ENCODE peak calls at places on chromosomes 4 and X, in seven cellular contexts. W is mesendoderm, A is H1, J is mesenchymal stem cell, S is IMR-90, I is neuronal stem cell, T is trophoblast cell. P is an unnamed sample. For H3K4me1, the result is how much of the 10 kb centered on the place peaks cover.

GRCh38 chrX:49868739-49869138 is 10.5 kb upstream of the USP27X start:
- DNase-seq in W (no peak), A (no peak), J (no peak), S (no peak), I (no peak), T (no peak), P (no peak)

GRCh38 chr4:80171251-80171650 is 26.1 kb upstream of the PRDM8 start:
- DNase-seq in W (peak), A (no peak), J (peak), S (peak), I (no peak), T (no peak), P (no peak)

GRCh38 chr4:185752881-185753280 is 59.1 kb downstream of the SORBS2 start:
- DNase-seq in W (no peak), A (no peak), J (no peak), S (no peak), I (no peak), T (no peak), P (no peak)

GRCh38 chr4:4480685-4481393 is 61.0 kb downstream of the STX18 start:
- DNase-seq in W (peak), A (no peak), J (peak), S (peak), I (no peak), T (no peak), P (no peak)

GRCh38 chrX:18098704-18099103 is 122.0 kb downstream of the BEND2 start:
- DNase-seq in W (peak), A (no peak), J (no peak), S (no peak), I (no peak), T (peak), P (peak)

GRCh38 chrX:28880136-28880535 is 292.9 kb downstream of the IL1RAPL1 start:
- DNase-seq in W (no peak), A (no peak), J (peak), S (peak), I (peak), T (no peak), P (no peak)

GRCh38 chr4:8163436-8164193 is 5.0 kb upstream of the ABLIM2 start:
- DNase-seq in W (no peak), A (no peak), J (no peak), S (no peak), I (no peak), T (no peak), P (no peak)

GRCh38 chrX:17475820-17476219 is 100.8 kb downstream of the NHS start:
- DNase-seq in W (no peak), A (no peak), J (no peak), S (no peak), I (no peak), T (no peak), P (no peak)

GRCh38 chr4:9785926-9786325 is 4.5 kb downstream of the DRD5 start:
- DNase-seq in W (no peak), A (no peak), J (no peak), S (no peak), I (no peak), T (no peak), P (no peak)

GRCh38 chr4:108533245-108533844 is 87.0 kb upstream of the RPL34 start:
- DNase-seq in W (no peak), A (no peak), J (no peak), S (no peak), I (no peak), T (no peak), P (no peak)
- H3K4me1 ChIP-seq in W (under half), A (under half), J (under half), S (under half), I (under half), T (under half), P (under half)

DNA sequence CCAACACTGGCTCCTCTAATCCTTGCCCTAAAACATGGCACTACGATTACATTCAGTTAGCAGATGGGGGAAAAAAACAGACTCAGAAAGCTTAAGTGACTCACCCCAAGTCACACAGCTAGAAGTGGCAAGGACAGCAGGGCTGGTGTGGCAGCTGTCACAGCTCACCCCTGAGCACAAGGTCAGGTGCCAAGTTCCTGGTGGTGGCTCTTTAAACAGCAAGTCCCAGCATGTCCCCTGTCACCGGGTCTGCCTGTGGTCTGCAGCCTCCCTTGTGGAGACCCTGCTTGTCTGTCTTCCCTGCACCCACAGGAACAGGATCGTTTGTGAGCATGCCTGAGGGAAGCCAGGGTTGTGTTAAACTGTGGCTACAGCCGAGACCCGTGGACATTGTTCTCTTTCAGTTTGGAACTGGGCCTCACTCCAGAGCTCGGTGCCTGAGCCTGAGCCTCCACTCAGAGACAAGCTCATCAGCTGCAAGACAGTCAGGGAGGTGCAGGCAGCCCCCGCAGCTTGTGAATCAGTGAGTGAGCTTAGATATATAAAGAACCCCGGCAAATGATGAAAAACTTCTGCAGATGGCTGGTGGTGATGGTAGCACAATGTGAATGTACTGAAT is 260.8 kb downstream of the BCOR start:
- DNase-seq in W (no peak), A (no peak), J (no peak), S (no peak), I (no peak), T (no peak), P (no peak)
- H3K18ac ChIP-seq in W (no peak), A (no peak), J (peak), S (no peak), I (no peak), T (no peak), P (no peak)

DNA sequence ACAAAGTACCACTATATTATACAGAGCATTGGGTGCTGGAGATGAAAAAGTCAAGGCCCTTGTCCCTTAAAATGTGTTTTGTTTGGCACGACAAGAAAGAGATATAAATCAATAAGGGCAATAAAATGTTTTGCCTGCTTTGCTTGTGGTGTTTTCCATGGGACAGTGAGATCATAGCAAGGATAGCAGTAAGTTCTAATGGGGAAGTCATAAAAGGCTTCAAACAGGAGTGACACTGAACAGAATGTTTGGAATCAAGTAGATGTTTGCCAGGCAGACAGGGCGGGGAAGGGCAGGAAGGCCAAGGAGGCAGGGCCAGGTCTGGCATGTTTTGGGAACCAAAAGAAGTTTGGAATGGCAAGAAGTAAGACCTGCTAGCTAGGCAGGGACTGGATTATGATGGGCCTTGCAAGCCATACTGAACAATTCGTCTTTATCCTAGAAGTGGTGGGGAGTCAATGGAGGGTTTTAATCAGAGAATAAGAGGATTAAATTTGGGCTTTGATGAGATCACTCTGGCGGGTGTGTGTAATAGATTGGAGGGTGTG is 16.4 kb downstream of the FGF2 start:
- DNase-seq in W (no peak), A (peak), J (peak), S (no peak), I (no peak), T (no peak), P (no peak)
- H3K4ac ChIP-seq in W (no peak), A (no peak), J (no peak), S (no peak), I (no peak), T (no peak), P (no peak)

DNA sequence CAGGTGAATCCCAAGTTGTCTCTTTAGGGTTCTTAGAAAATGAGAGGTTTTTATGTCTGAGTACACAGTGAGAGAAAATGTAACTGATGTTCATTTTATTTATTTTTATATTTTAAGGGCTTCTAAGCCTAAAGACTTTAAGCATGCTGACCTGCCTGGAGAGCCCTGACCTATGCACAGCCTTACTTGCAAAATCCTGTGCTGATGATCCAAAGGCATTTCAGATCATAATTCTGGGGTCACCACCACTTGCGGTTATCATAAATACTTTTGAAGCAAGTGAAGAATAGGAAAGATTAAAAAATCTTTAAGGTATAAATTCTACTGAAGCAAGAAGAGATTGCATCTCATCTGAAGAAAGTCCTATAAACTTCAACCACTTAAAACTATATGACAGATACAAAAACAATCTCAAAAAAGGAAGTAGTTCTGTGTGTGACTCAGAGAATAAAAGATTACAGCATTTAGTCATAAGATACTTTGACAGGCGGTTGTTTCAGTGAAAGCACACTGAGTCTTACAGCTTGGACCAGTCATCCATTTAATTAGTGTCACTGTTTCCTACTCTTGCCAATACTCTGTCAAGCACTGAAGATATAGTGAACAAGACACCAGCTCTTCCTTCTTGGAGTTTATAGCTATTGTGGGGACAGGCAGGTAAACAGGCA is 245.2 kb upstream of the DIPK2B start:
- DNase-seq in W (no peak), A (no peak), J (peak), S (peak), I (no peak), T (no peak), P (no peak)
- H3K4me1 ChIP-seq in W (under half), A (under half), J (under half), S (under half), I (under half), T (under half), P (under half)

GRCh38 chr4:53060278-53060677 is 198.2 kb downstream of the RASL11B start:
- DNase-seq in W (no peak), A (no peak), J (no peak), S (no peak), I (no peak), T (no peak), P (no peak)

GRCh38 chr4:53059253-53059652 is 197.1 kb downstream of the RASL11B start:
- DNase-seq in W (no peak), A (no peak), J (no peak), S (no peak), I (no peak), T (no peak), P (no peak)

GRCh38 chr4:53064609-53065008 is 202.5 kb downstream of the RASL11B start:
- DNase-seq in W (no peak), A (no peak), J (no peak), S (no peak), I (no peak), T (no peak), P (no peak)

GRCh38 chr4:53057679-53058078 is 195.6 kb downstream of the RASL11B start:
- DNase-seq in W (no peak), A (no peak), J (no peak), S (no peak), I (no peak), T (no peak), P (no peak)

GRCh38 chr4:53061467-53061866 is 199.3 kb downstream of the RASL11B start:
- DNase-seq in W (no peak), A (no peak), J (no peak), S (no peak), I (no peak), T (no peak), P (no peak)
- H3K18ac ChIP-seq in W (no peak), A (no peak), J (no peak), S (no peak), I (no peak), T (no peak), P (no peak)

GRCh38 chr4:74258949-74259348 is 49.3 kb upstream of the EPGN start:
- DNase-seq in W (no peak), A (no peak), J (peak), S (peak), I (no peak), T (no peak), P (no peak)

GRCh38 chr4:74267998-74268606 is 40.2 kb upstream of the EPGN start:
- DNase-seq in W (no peak), A (no peak), J (peak), S (peak), I (no peak), T (no peak), P (no peak)

GRCh38 chr4:74266081-74266480 is 42.2 kb upstream of the EPGN start:
- DNase-seq in W (no peak), A (no peak), J (no peak), S (peak), I (no peak), T (no peak), P (no peak)

DNA sequence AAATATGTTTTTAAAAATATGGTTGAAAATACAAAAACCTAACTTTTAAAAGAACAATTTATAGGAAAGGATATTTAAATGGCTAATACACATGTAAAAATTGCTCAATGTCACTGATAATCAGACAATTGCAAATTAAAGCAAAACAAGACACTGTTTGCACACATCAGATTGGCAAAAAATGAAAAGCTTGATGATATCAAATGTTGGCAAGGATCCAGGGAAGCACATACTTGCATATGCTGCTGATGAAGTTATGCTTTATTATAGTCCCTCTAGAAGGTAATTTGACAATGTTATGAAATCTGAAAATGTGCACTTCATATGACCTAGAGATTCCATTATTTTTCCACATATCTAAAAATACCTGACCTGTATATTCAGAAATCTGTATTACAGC is 45.7 kb upstream of the EPGN start:
- DNase-seq in W (no peak), A (no peak), J (no peak), S (no peak), I (no peak), T (no peak), P (no peak)
- H3K4ac ChIP-seq in W (no peak), A (no peak), J (no peak), S (no peak), I (no peak), T (no peak), P (no peak)

GRCh38 chr4:23932186-23932585 is 42.3 kb upstream of the PPARGC1A start:
- DNase-seq in W (peak), A (no peak), J (no peak), S (no peak), I (no peak), T (no peak), P (peak)
- H3K4me1 ChIP-seq in W (under half), A (under half), J (under half), S (under half), I (under half), T (under half), P (under half)